ENCODE peak calls at places on chromosomes 12 and 14, in four cellular contexts. O is GM12878, S is HepG2, Q is SK-N-SH. U is an unnamed sample.

GRCh38 chr14:100213956-100214767 is 24.8 kb upstream of the YY1 start:
- DNase-seq in O (no peak), S (peak), Q (peak), U (peak)

GRCh38 chr14:50859296-50859624 is 12.6 kb upstream of the ABHD12B start:
- DNase-seq in O (no peak), S (no peak), Q (no peak), U (no peak)

GRCh38 chr12:30965613-30965985 is 39.1 kb downstream of the TSPAN11 start:
- DNase-seq in O (no peak), S (peak), Q (no peak), U (no peak)

GRCh38 chr14:91946313-91947195 is 940 bp downstream of the FBLN5 start:
- DNase-seq in O (no peak), S (no peak), Q (no peak), U (no peak)

GRCh38 chr12:67434653-67435375 is 165.7 kb downstream of the CAND1 start:
- DNase-seq in O (no peak), S (peak), Q (no peak), U (no peak)

GRCh38 chr14:63214417-63215196 is 10.4 kb downstream of the RHOJ start:
- DNase-seq in O (no peak), S (no peak), Q (no peak), U (no peak)

GRCh38 chr12:132305991-132306884 is 23.2 kb downstream of the GALNT9 start:
- DNase-seq in O (no peak), S (no peak), Q (no peak), U (no peak)

GRCh38 chr12:65534105-65534841 is 255.8 kb downstream of the MSRB3 start:
- DNase-seq in O (no peak), S (no peak), Q (no peak), U (no peak)

GRCh38 chr12:76199808-76200207 is 115.3 kb upstream of the NAP1L1 start:
- DNase-seq in O (no peak), S (no peak), Q (no peak), U (no peak)

GRCh38 chr12:49707127-49707811 is at the start of gene FMNL3:
- DNase-seq in O (peak), S (peak), Q (peak), U (peak)

GRCh38 chr12:51270067-51270846 is at the start of gene SMAGP:
- DNase-seq in O (no peak), S (peak), Q (peak), U (no peak)

GRCh38 chr12:78916845-78917480 is 52.4 kb downstream of the SYT1 start:
- DNase-seq in O (no peak), S (no peak), Q (no peak), U (no peak)

GRCh38 chr12:34288963-34289345 is 266.7 kb downstream of the ALG10 start:
- DNase-seq in O (no peak), S (no peak), Q (no peak), U (no peak)

GRCh38 chr12:98752726-98753125 is 107.6 kb downstream of the APAF1 start:
- DNase-seq in O (no peak), S (no peak), Q (no peak), U (no peak)

GRCh38 chr12:116459921-116460666 is 99.1 kb upstream of the MAP1LC3B2 start:
- DNase-seq in O (no peak), S (no peak), Q (no peak), U (no peak)

GRCh38 chr14:70425349-70425748 is 8.5 kb upstream of the SYNJ2BP start:
- DNase-seq in O (no peak), S (no peak), Q (no peak), U (no peak)

GRCh38 chr12:109892165-109892715 is 7.8 kb upstream of the TCHP start:
- DNase-seq in O (no peak), S (no peak), Q (no peak), U (no peak)

GRCh38 chr14:95667251-95667693 is 19.0 kb upstream of the TCL1B start:
- DNase-seq in O (no peak), S (no peak), Q (no peak), U (no peak)

GRCh38 chr12:10235761-10236631 is 23.3 kb downstream of the GABARAPL1 start:
- DNase-seq in O (no peak), S (peak), Q (peak), U (peak)
- TF ChIP-seq GABPA in O (no peak), S (no peak), Q (no peak), U (no peak)

DNA sequence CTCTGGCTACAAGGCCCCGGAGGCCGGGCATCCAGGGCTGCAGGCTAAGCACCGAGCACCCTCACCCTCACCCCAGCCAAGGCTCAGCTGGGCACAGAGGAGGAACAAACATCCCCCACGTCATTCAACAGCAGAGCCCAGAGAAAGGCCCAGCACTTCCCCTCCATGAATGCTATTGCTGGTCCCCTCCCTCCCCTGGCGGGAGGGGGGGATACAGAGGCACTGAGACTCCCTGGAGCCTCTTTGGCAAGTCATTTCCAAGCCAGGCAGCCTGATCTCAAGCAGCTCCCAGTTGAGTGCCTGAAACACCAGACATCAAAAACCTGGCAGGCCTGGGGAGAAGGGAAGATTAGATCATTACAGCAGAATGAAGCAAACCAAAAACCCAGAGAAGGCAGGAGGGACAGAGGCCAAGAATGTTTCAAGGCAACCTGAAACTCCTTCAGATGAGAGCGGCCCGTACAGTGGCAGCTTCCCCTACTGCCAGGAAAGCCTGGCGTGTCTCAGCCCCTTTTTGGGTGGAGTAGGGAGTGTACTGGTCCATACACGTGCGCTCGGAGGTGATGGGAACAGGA is 92.1 kb downstream of the LRRC74A start:
- DNase-seq in O (no peak), S (no peak), Q (peak), U (no peak)
- TF ChIP-seq GABPA in O (no peak), S (no peak), Q (peak), U (no peak)

GRCh38 chr12:45687081-45688015 is 42.2 kb upstream of the ARID2 start:
- DNase-seq in O (no peak), S (no peak), Q (no peak), U (no peak)
- TF ChIP-seq GABPA in O (no peak), S (no peak), Q (no peak), U (no peak)

GRCh38 chr14:24408764-24409163 is 10.0 kb downstream of the NYNRIN start:
- DNase-seq in O (no peak), S (no peak), Q (no peak), U (no peak)
- TF ChIP-seq GABPA in O (no peak), S (no peak), Q (no peak), U (no peak)

DNA sequence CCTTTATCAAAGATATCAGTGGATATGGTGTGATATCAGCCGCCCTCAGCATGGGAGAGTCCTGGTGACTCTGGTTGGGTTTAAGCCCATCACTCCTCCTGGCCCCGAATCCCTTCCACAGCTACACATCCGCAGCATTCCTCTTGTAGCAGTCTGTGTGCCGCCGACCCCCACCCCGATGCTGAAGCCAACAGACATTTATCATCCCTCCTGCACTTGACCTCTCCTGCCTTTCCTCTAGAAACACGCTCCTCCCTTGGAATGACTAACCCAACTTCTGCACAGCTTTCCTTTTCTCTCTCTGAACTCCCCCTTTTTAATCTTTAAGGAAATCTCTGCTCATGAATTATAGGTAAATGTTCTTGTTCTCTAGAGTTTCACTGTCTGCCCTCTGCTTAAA is 250.9 kb upstream of the FOXN3 start:
- DNase-seq in O (no peak), S (no peak), Q (no peak), U (no peak)
- TF ChIP-seq GABPA in O (no peak), S (no peak), Q (no peak), U (no peak)

U was measured in HL-60.